ENCODE peak calls at places on chromosomes 5 and 9, in nine cellular contexts. P is NCI-H2081; K is CD8-positive, alpha-beta memory T cell; J is right lobe of liver; T is astrocyte; M is EH; N is HT1080; O is endothelial cell; Q is NCI-H2029. X is an unnamed sample.

GRCh38 chr5:57735754-57736153 is 253.1 kb upstream of the ACTBL2 start:
- DNase-seq in J (no peak), Q (no peak), O (no peak), T (peak; percentile 95), P (no peak), M (peak; percentile 96), K (no peak), N (peak; percentile 90), X (no peak)

GRCh38 chr9:87498816-87499454 is 1.3 kb downstream of the DAPK1 start:
- DNase-seq in N (no peak), K (no peak), P (peak; percentile 27), T (no peak), M (no peak), J (peak; percentile 58), Q (no peak), O (peak; percentile 19), X (no peak)

GRCh38 chr5:135490245-135491037 is 38.3 kb upstream of the TIFAB start:
- DNase-seq in Q (no peak), N (no peak), T (no peak), J (no peak), M (no peak), P (no peak), O (no peak), K (no peak), X (peak; percentile 38)

GRCh38 chr9:86921141-86921868 is 26.0 kb downstream of the GAS1 start:
- DNase-seq in J (no peak), N (no peak), M (no peak), T (no peak), O (no peak), K (no peak), Q (no peak), P (no peak), X (no peak)

GRCh38 chr5:160479926-160480325 is 58.3 kb downstream of the PTTG1 start:
- DNase-seq in T (peak; percentile 74), Q (no peak), N (peak; percentile 93), J (no peak), P (no peak), O (no peak), M (peak; percentile 88), K (no peak), X (no peak)

GRCh38 chr9:107717608-107718314 is 228.2 kb upstream of the KLF4 start:
- DNase-seq in O (no peak), P (no peak), T (no peak), K (no peak), Q (no peak), N (no peak), J (no peak), M (no peak), X (no peak)

GRCh38 chr5:132394681-132395259 is 25.3 kb downstream of the SLC22A5 start:
- DNase-seq in M (no peak), K (no peak), N (no peak), T (no peak), P (no peak), O (no peak), J (no peak), Q (peak; percentile 45), X (no peak)

GRCh38 chr5:107864793-107865192 is 194.1 kb upstream of the EFNA5 start:
- DNase-seq in O (no peak), J (no peak), M (peak; percentile 67), Q (no peak), P (no peak), K (no peak), N (no peak), T (peak; percentile 80), X (no peak)

GRCh38 chr5:68464424-68464823 is 248.9 kb downstream of the PIK3R1 start:
- DNase-seq in T (peak; percentile 42), O (no peak), P (no peak), M (peak; percentile 48), N (peak; percentile 67), Q (no peak), J (no peak), K (no peak), X (no peak)

X was measured in WTC11.